ENCODE peak calls at places on chromosomes 7 and 10, in four cellular contexts. One of them, this sample, is unnamed.

GRCh38 chr7:23230586-23231195 is 15.9 kb upstream of the GPNMB start:
- DNase-seq in stimulated activated CD4-positive, alpha-beta T cell treated with anti-CD3 and anti-CD28 coated beads, Interleukin-12 subunit alpha, Interleukin-12 subunit beta, amount 100 ng/mL, for 48 hours: no peak
- DNase-seq in psoas muscle: no peak
- DNase-seq in NCI-H2171 treated with DMSO at 0.1 percent for 48 hours: no peak
- DNase-seq in this sample: no peak

GRCh38 chr7:87220026-87220733 is 648 bp upstream of the TMEM243 start:
- DNase-seq in NCI-H2171 treated with DMSO at 0.1 percent for 48 hours: peak
- DNase-seq in psoas muscle: peak
- DNase-seq in stimulated activated CD4-positive, alpha-beta T cell treated with anti-CD3 and anti-CD28 coated beads, Interleukin-12 subunit alpha, Interleukin-12 subunit beta, amount 100 ng/mL, for 48 hours: peak
- DNase-seq in this sample: peak

GRCh38 chr10:113056030-113056429 is 106.0 kb downstream of the TCF7L2 start:
- DNase-seq in psoas muscle: no peak
- DNase-seq in stimulated activated CD4-positive, alpha-beta T cell treated with anti-CD3 and anti-CD28 coated beads, Interleukin-12 subunit alpha, Interleukin-12 subunit beta, amount 100 ng/mL, for 48 hours: no peak
- DNase-seq in NCI-H2171 treated with DMSO at 0.1 percent for 48 hours: no peak
- DNase-seq in this sample: no peak

GRCh38 chr7:506921-507622 is 12.6 kb downstream of the PDGFA start:
- DNase-seq in NCI-H2171 treated with DMSO at 0.1 percent for 48 hours: no peak
- DNase-seq in stimulated activated CD4-positive, alpha-beta T cell treated with anti-CD3 and anti-CD28 coated beads, Interleukin-12 subunit alpha, Interleukin-12 subunit beta, amount 100 ng/mL, for 48 hours: no peak
- DNase-seq in psoas muscle: peak
- DNase-seq in this sample: no peak

GRCh38 chr7:51138121-51139085 is 178.2 kb downstream of the COBL start:
- DNase-seq in stimulated activated CD4-positive, alpha-beta T cell treated with anti-CD3 and anti-CD28 coated beads, Interleukin-12 subunit alpha, Interleukin-12 subunit beta, amount 100 ng/mL, for 48 hours: no peak
- DNase-seq in NCI-H2171 treated with DMSO at 0.1 percent for 48 hours: peak
- DNase-seq in psoas muscle: no peak
- DNase-seq in this sample: no peak

GRCh38 chr7:22559829-22560489 is 60.0 kb upstream of the STEAP1B start:
- DNase-seq in psoas muscle: peak
- DNase-seq in NCI-H2171 treated with DMSO at 0.1 percent for 48 hours: peak
- DNase-seq in stimulated activated CD4-positive, alpha-beta T cell treated with anti-CD3 and anti-CD28 coated beads, Interleukin-12 subunit alpha, Interleukin-12 subunit beta, amount 100 ng/mL, for 48 hours: peak
- DNase-seq in this sample: peak

GRCh38 chr10:8136745-8137144 is 82.3 kb downstream of the GATA3 start:
- DNase-seq in stimulated activated CD4-positive, alpha-beta T cell treated with anti-CD3 and anti-CD28 coated beads, Interleukin-12 subunit alpha, Interleukin-12 subunit beta, amount 100 ng/mL, for 48 hours: no peak
- DNase-seq in NCI-H2171 treated with DMSO at 0.1 percent for 48 hours: no peak
- DNase-seq in psoas muscle: no peak
- DNase-seq in this sample: no peak

GRCh38 chr10:21843645-21844044 is 159.9 kb downstream of the DNAJC1 start:
- DNase-seq in stimulated activated CD4-positive, alpha-beta T cell treated with anti-CD3 and anti-CD28 coated beads, Interleukin-12 subunit alpha, Interleukin-12 subunit beta, amount 100 ng/mL, for 48 hours: no peak
- DNase-seq in NCI-H2171 treated with DMSO at 0.1 percent for 48 hours: no peak
- DNase-seq in psoas muscle: no peak
- DNase-seq in this sample: no peak

GRCh38 chr10:95276367-95277200 is 14.2 kb downstream of the PDLIM1 start:
- DNase-seq in stimulated activated CD4-positive, alpha-beta T cell treated with anti-CD3 and anti-CD28 coated beads, Interleukin-12 subunit alpha, Interleukin-12 subunit beta, amount 100 ng/mL, for 48 hours: no peak
- DNase-seq in psoas muscle: no peak
- DNase-seq in NCI-H2171 treated with DMSO at 0.1 percent for 48 hours: no peak
- DNase-seq in this sample: no peak

GRCh38 chr10:125154529-125154928 is 5.8 kb downstream of the CTBP2 start:
- DNase-seq in stimulated activated CD4-positive, alpha-beta T cell treated with anti-CD3 and anti-CD28 coated beads, Interleukin-12 subunit alpha, Interleukin-12 subunit beta, amount 100 ng/mL, for 48 hours: no peak
- DNase-seq in NCI-H2171 treated with DMSO at 0.1 percent for 48 hours: no peak
- DNase-seq in psoas muscle: no peak
- DNase-seq in this sample: no peak

GRCh38 chr10:72079356-72079755 is 9.0 kb downstream of the SPOCK2 start:
- DNase-seq in NCI-H2171 treated with DMSO at 0.1 percent for 48 hours: peak
- DNase-seq in stimulated activated CD4-positive, alpha-beta T cell treated with anti-CD3 and anti-CD28 coated beads, Interleukin-12 subunit alpha, Interleukin-12 subunit beta, amount 100 ng/mL, for 48 hours: no peak
- DNase-seq in psoas muscle: peak
- DNase-seq in this sample: peak

GRCh38 chr10:122640921-122641320 is 58.7 kb downstream of the C10orf120 start:
- DNase-seq in psoas muscle: no peak
- DNase-seq in NCI-H2171 treated with DMSO at 0.1 percent for 48 hours: no peak
- DNase-seq in stimulated activated CD4-positive, alpha-beta T cell treated with anti-CD3 and anti-CD28 coated beads, Interleukin-12 subunit alpha, Interleukin-12 subunit beta, amount 100 ng/mL, for 48 hours: no peak
- DNase-seq in this sample: no peak

GRCh38 chr10:103763374-103764202 is 91.8 kb downstream of the SH3PXD2A start:
- DNase-seq in NCI-H2171 treated with DMSO at 0.1 percent for 48 hours: peak
- DNase-seq in psoas muscle: no peak
- DNase-seq in stimulated activated CD4-positive, alpha-beta T cell treated with anti-CD3 and anti-CD28 coated beads, Interleukin-12 subunit alpha, Interleukin-12 subunit beta, amount 100 ng/mL, for 48 hours: no peak
- DNase-seq in this sample: no peak

GRCh38 chr7:138979988-138980574 is 1.1 kb downstream of the KIAA1549 start:
- DNase-seq in psoas muscle: no peak
- DNase-seq in stimulated activated CD4-positive, alpha-beta T cell treated with anti-CD3 and anti-CD28 coated beads, Interleukin-12 subunit alpha, Interleukin-12 subunit beta, amount 100 ng/mL, for 48 hours: no peak
- DNase-seq in NCI-H2171 treated with DMSO at 0.1 percent for 48 hours: no peak
- DNase-seq in this sample: no peak

GRCh38 chr7:74606101-74606908 is 51.2 kb upstream of the GTF2I start:
- DNase-seq in psoas muscle: peak
- DNase-seq in NCI-H2171 treated with DMSO at 0.1 percent for 48 hours: peak
- DNase-seq in stimulated activated CD4-positive, alpha-beta T cell treated with anti-CD3 and anti-CD28 coated beads, Interleukin-12 subunit alpha, Interleukin-12 subunit beta, amount 100 ng/mL, for 48 hours: peak
- DNase-seq in this sample: peak

GRCh38 chr10:89204621-89205020 is 2.5 kb downstream of the CH25H start:
- DNase-seq in psoas muscle: no peak
- DNase-seq in stimulated activated CD4-positive, alpha-beta T cell treated with anti-CD3 and anti-CD28 coated beads, Interleukin-12 subunit alpha, Interleukin-12 subunit beta, amount 100 ng/mL, for 48 hours: no peak
- DNase-seq in NCI-H2171 treated with DMSO at 0.1 percent for 48 hours: no peak
- DNase-seq in this sample: no peak

GRCh38 chr7:117588352-117588794 is 108.5 kb downstream of the CFTR start:
- DNase-seq in stimulated activated CD4-positive, alpha-beta T cell treated with anti-CD3 and anti-CD28 coated beads, Interleukin-12 subunit alpha, Interleukin-12 subunit beta, amount 100 ng/mL, for 48 hours: no peak
- DNase-seq in NCI-H2171 treated with DMSO at 0.1 percent for 48 hours: no peak
- DNase-seq in psoas muscle: no peak
- DNase-seq in this sample: no peak

GRCh38 chr7:143975617-143976016 is 21.0 kb downstream of the OR2F1 start:
- DNase-seq in psoas muscle: no peak
- DNase-seq in NCI-H2171 treated with DMSO at 0.1 percent for 48 hours: no peak
- DNase-seq in stimulated activated CD4-positive, alpha-beta T cell treated with anti-CD3 and anti-CD28 coated beads, Interleukin-12 subunit alpha, Interleukin-12 subunit beta, amount 100 ng/mL, for 48 hours: no peak
- DNase-seq in this sample: no peak

GRCh38 chr10:28263136-28263857 is 39.6 kb downstream of the MPP7 start:
- DNase-seq in NCI-H2171 treated with DMSO at 0.1 percent for 48 hours: no peak
- DNase-seq in stimulated activated CD4-positive, alpha-beta T cell treated with anti-CD3 and anti-CD28 coated beads, Interleukin-12 subunit alpha, Interleukin-12 subunit beta, amount 100 ng/mL, for 48 hours: no peak
- DNase-seq in psoas muscle: no peak
- DNase-seq in this sample: no peak

GRCh38 chr7:37089972-37090371 is 358.7 kb downstream of the ELMO1 start:
- DNase-seq in NCI-H2171 treated with DMSO at 0.1 percent for 48 hours: no peak
- DNase-seq in stimulated activated CD4-positive, alpha-beta T cell treated with anti-CD3 and anti-CD28 coated beads, Interleukin-12 subunit alpha, Interleukin-12 subunit beta, amount 100 ng/mL, for 48 hours: no peak
- DNase-seq in psoas muscle: no peak
- DNase-seq in this sample: no peak

GRCh38 chr10:102782698-102783540 is 39.2 kb downstream of the WBP1L start:
- DNase-seq in stimulated activated CD4-positive, alpha-beta T cell treated with anti-CD3 and anti-CD28 coated beads, Interleukin-12 subunit alpha, Interleukin-12 subunit beta, amount 100 ng/mL, for 48 hours: no peak
- DNase-seq in NCI-H2171 treated with DMSO at 0.1 percent for 48 hours: no peak
- DNase-seq in psoas muscle: peak
- DNase-seq in this sample: no peak

GRCh38 chr7:154430640-154431039 is 378.4 kb downstream of the DPP6 start:
- DNase-seq in NCI-H2171 treated with DMSO at 0.1 percent for 48 hours: no peak
- DNase-seq in psoas muscle: no peak
- DNase-seq in stimulated activated CD4-positive, alpha-beta T cell treated with anti-CD3 and anti-CD28 coated beads, Interleukin-12 subunit alpha, Interleukin-12 subunit beta, amount 100 ng/mL, for 48 hours: no peak
- DNase-seq in this sample: no peak

GRCh38 chr10:14880201-14880600 is 1.5 kb downstream of the SUV39H2 start:
- DNase-seq in psoas muscle: no peak
- DNase-seq in NCI-H2171 treated with DMSO at 0.1 percent for 48 hours: no peak
- DNase-seq in stimulated activated CD4-positive, alpha-beta T cell treated with anti-CD3 and anti-CD28 coated beads, Interleukin-12 subunit alpha, Interleukin-12 subunit beta, amount 100 ng/mL, for 48 hours: no peak
- DNase-seq in this sample: no peak

GRCh38 chr7:95718556-95719410 is 53.6 kb upstream of the DYNC1I1 start:
- DNase-seq in psoas muscle: no peak
- DNase-seq in NCI-H2171 treated with DMSO at 0.1 percent for 48 hours: peak
- DNase-seq in stimulated activated CD4-positive, alpha-beta T cell treated with anti-CD3 and anti-CD28 coated beads, Interleukin-12 subunit alpha, Interleukin-12 subunit beta, amount 100 ng/mL, for 48 hours: no peak
- DNase-seq in this sample: peak

GRCh38 chr7:5528071-5528814 is 104.6 kb upstream of the TNRC18 start:
- DNase-seq in stimulated activated CD4-positive, alpha-beta T cell treated with anti-CD3 and anti-CD28 coated beads, Interleukin-12 subunit alpha, Interleukin-12 subunit beta, amount 100 ng/mL, for 48 hours: no peak
- DNase-seq in psoas muscle: peak
- DNase-seq in NCI-H2171 treated with DMSO at 0.1 percent for 48 hours: no peak
- DNase-seq in this sample: no peak

GRCh38 chr10:84269773-84270172 is 24.9 kb downstream of the RGR start:
- DNase-seq in NCI-H2171 treated with DMSO at 0.1 percent for 48 hours: no peak
- DNase-seq in psoas muscle: no peak
- DNase-seq in stimulated activated CD4-positive, alpha-beta T cell treated with anti-CD3 and anti-CD28 coated beads, Interleukin-12 subunit alpha, Interleukin-12 subunit beta, amount 100 ng/mL, for 48 hours: no peak
- DNase-seq in this sample: no peak

GRCh38 chr10:92239600-92240288 is 51.1 kb downstream of the CPEB3 start:
- DNase-seq in psoas muscle: peak
- DNase-seq in stimulated activated CD4-positive, alpha-beta T cell treated with anti-CD3 and anti-CD28 coated beads, Interleukin-12 subunit alpha, Interleukin-12 subunit beta, amount 100 ng/mL, for 48 hours: no peak
- DNase-seq in NCI-H2171 treated with DMSO at 0.1 percent for 48 hours: peak
- DNase-seq in this sample: no peak

GRCh38 chr7:37557810-37558209 is 109.1 kb upstream of the ELMO1 start:
- DNase-seq in NCI-H2171 treated with DMSO at 0.1 percent for 48 hours: no peak
- DNase-seq in psoas muscle: no peak
- DNase-seq in stimulated activated CD4-positive, alpha-beta T cell treated with anti-CD3 and anti-CD28 coated beads, Interleukin-12 subunit alpha, Interleukin-12 subunit beta, amount 100 ng/mL, for 48 hours: no peak
- DNase-seq in this sample: no peak

GRCh38 chr7:20141666-20142065 is 75.5 kb downstream of the MACC1 start:
- DNase-seq in stimulated activated CD4-positive, alpha-beta T cell treated with anti-CD3 and anti-CD28 coated beads, Interleukin-12 subunit alpha, Interleukin-12 subunit beta, amount 100 ng/mL, for 48 hours: no peak
- DNase-seq in psoas muscle: no peak
- DNase-seq in NCI-H2171 treated with DMSO at 0.1 percent for 48 hours: no peak
- DNase-seq in this sample: no peak

GRCh38 chr10:112262556-112262955 is 20.6 kb upstream of the TECTB start:
- DNase-seq in NCI-H2171 treated with DMSO at 0.1 percent for 48 hours: no peak
- DNase-seq in psoas muscle: no peak
- DNase-seq in stimulated activated CD4-positive, alpha-beta T cell treated with anti-CD3 and anti-CD28 coated beads, Interleukin-12 subunit alpha, Interleukin-12 subunit beta, amount 100 ng/mL, for 48 hours: no peak
- DNase-seq in this sample: no peak

GRCh38 chr7:43071604-43072003 is 40.8 kb upstream of the HECW1 start:
- DNase-seq in psoas muscle: no peak
- DNase-seq in NCI-H2171 treated with DMSO at 0.1 percent for 48 hours: no peak
- DNase-seq in stimulated activated CD4-positive, alpha-beta T cell treated with anti-CD3 and anti-CD28 coated beads, Interleukin-12 subunit alpha, Interleukin-12 subunit beta, amount 100 ng/mL, for 48 hours: peak
- DNase-seq in this sample: no peak

GRCh38 chr7:134444198-134444960 is 14.5 kb downstream of the AKR1B1 start:
- DNase-seq in NCI-H2171 treated with DMSO at 0.1 percent for 48 hours: no peak
- DNase-seq in psoas muscle: peak
- DNase-seq in stimulated activated CD4-positive, alpha-beta T cell treated with anti-CD3 and anti-CD28 coated beads, Interleukin-12 subunit alpha, Interleukin-12 subunit beta, amount 100 ng/mL, for 48 hours: no peak
- DNase-seq in this sample: no peak

GRCh38 chr10:3056280-3057037 is 10.9 kb upstream of the PFKP start:
- DNase-seq in NCI-H2171 treated with DMSO at 0.1 percent for 48 hours: no peak
- DNase-seq in stimulated activated CD4-positive, alpha-beta T cell treated with anti-CD3 and anti-CD28 coated beads, Interleukin-12 subunit alpha, Interleukin-12 subunit beta, amount 100 ng/mL, for 48 hours: no peak
- DNase-seq in psoas muscle: no peak
- DNase-seq in this sample: no peak

GRCh38 chr7:101108961-101109360 is 17.9 kb upstream of the SERPINE1 start:
- DNase-seq in stimulated activated CD4-positive, alpha-beta T cell treated with anti-CD3 and anti-CD28 coated beads, Interleukin-12 subunit alpha, Interleukin-12 subunit beta, amount 100 ng/mL, for 48 hours: no peak
- DNase-seq in psoas muscle: no peak
- DNase-seq in NCI-H2171 treated with DMSO at 0.1 percent for 48 hours: peak
- DNase-seq in this sample: no peak

GRCh38 chr7:98366562-98366938 is 34.3 kb downstream of the BAIAP2L1 start:
- DNase-seq in psoas muscle: no peak
- DNase-seq in stimulated activated CD4-positive, alpha-beta T cell treated with anti-CD3 and anti-CD28 coated beads, Interleukin-12 subunit alpha, Interleukin-12 subunit beta, amount 100 ng/mL, for 48 hours: no peak
- DNase-seq in NCI-H2171 treated with DMSO at 0.1 percent for 48 hours: no peak
- DNase-seq in this sample: no peak

GRCh38 chr10:95474228-95475002 is 86.8 kb downstream of the SORBS1 start:
- DNase-seq in psoas muscle: no peak
- DNase-seq in stimulated activated CD4-positive, alpha-beta T cell treated with anti-CD3 and anti-CD28 coated beads, Interleukin-12 subunit alpha, Interleukin-12 subunit beta, amount 100 ng/mL, for 48 hours: no peak
- DNase-seq in NCI-H2171 treated with DMSO at 0.1 percent for 48 hours: no peak
- DNase-seq in this sample: peak

This sample was measured in NCI-H1694.